ENCODE peak calls at places on chromosomes 13 and 19, in six cellular contexts. N is foreskin fibroblast, Q is epithelial cell of proximal tubule, G is thoracic aorta, O is astrocyte of the spinal cord, X is left lung. A is an unnamed sample.
A peak's percentile ranks its signal among the peaks of the same experiment; 100 is the strongest.

GRCh38 chr13:73938375-73939070 is 195.7 kb downstream of the KLF12 start:
- DNase-seq in G (no peak), O (peak; percentile 87), Q (no peak), X (no peak), N (peak; percentile 84), A (peak; percentile 84)

GRCh38 chr13:87129602-87130300 is 541.4 kb upstream of the SLITRK5 start:
- DNase-seq in O (peak; percentile 35), Q (peak; percentile 77), X (no peak), N (no peak), G (no peak), A (no peak)

GRCh38 chr19:41570639-41571112 is 5.3 kb upstream of the CEACAM21 start:
- DNase-seq in X (peak; percentile 96), O (peak; percentile 53), N (peak; percentile 89), Q (no peak), G (no peak), A (peak; percentile 9)

GRCh38 chr13:99053636-99054233 is 75.9 kb upstream of the DOCK9 start:
- DNase-seq in G (no peak), O (no peak), X (no peak), Q (no peak), N (no peak), A (no peak)

GRCh38 chr19:33676999-33677665 is 55.4 kb downstream of the CHST8 start:
- DNase-seq in X (no peak), N (no peak), Q (no peak), G (no peak), O (no peak), A (no peak)

GRCh38 chr19:46704379-46705076 is 12.4 kb downstream of the PRKD2 start:
- DNase-seq in G (peak; percentile 35), Q (no peak), X (peak; percentile 97), N (peak; percentile 54), O (peak; percentile 23), A (no peak)

GRCh38 chr13:25375727-25376358 is 4.1 kb downstream of the ATP8A2 start:
- DNase-seq in O (peak; percentile 48), Q (no peak), N (peak; percentile 62), X (no peak), G (no peak), A (no peak)

GRCh38 chr13:33723365-33723764 is 94.6 kb upstream of the RFC3 start:
- DNase-seq in O (no peak), N (peak; percentile 16), X (no peak), Q (no peak), G (no peak), A (no peak)

GRCh38 chr19:55247621-55248099 is 11.2 kb downstream of the PPP6R1 start:
- DNase-seq in N (peak; percentile 67), X (peak; percentile 76), G (no peak), Q (no peak), O (peak; percentile 20), A (peak; percentile 24)

GRCh38 chr19:28847468-28847867 is 365.5 kb downstream of the UQCRFS1 start:
- DNase-seq in O (no peak), N (peak; percentile 16), X (no peak), Q (no peak), G (no peak), A (peak; percentile 38)

GRCh38 chr13:29937836-29938235 is 87.4 kb upstream of the UBL3 start:
- DNase-seq in Q (no peak), X (no peak), N (no peak), G (no peak), O (no peak), A (no peak)

GRCh38 chr19:29815231-29815630 is 3.4 kb downstream of the CCNE1 start:
- DNase-seq in X (no peak), Q (no peak), N (no peak), G (no peak), O (no peak), A (no peak)

GRCh38 chr19:14764401-14764800 is 14.0 kb downstream of the ADGRE2 start:
- DNase-seq in X (no peak), N (no peak), O (no peak), Q (no peak), G (no peak), A (no peak)

GRCh38 chr13:103878891-103879605 is 812.8 kb upstream of the SLC10A2 start:
- DNase-seq in X (no peak), G (no peak), Q (no peak), N (no peak), O (no peak), A (no peak)

GRCh38 chr13:66992183-66992582 is 238.0 kb downstream of the PCDH9 start:
- DNase-seq in X (no peak), Q (peak; percentile 3), O (peak; percentile 74), N (peak; percentile 71), G (no peak), A (peak; percentile 78)

GRCh38 chr13:24983094-24983493 is 112.8 kb upstream of the PABPC3 start:
- DNase-seq in O (no peak), Q (no peak), G (no peak), N (no peak), X (no peak), A (no peak)

GRCh38 chr19:4277051-4277700 is 1.9 kb upstream of the SHD start:
- DNase-seq in Q (no peak), G (no peak), N (no peak), O (no peak), X (no peak), A (no peak)

GRCh38 chr19:58559275-58560006 is 1.0 kb upstream of the UBE2M start:
- DNase-seq in N (peak; percentile 96), O (peak; percentile 90), G (peak; percentile 76), X (peak; percentile 95), Q (no peak), A (peak; percentile 75)

GRCh38 chr19:14023404-14024235 is 4.3 kb upstream of the RLN3 start:
- DNase-seq in O (peak; percentile 40), Q (no peak), N (peak; percentile 68), G (no peak), X (peak; percentile 45), A (no peak)

GRCh38 chr13:92355213-92355612 is 871.4 kb upstream of the GPC6 start:
- DNase-seq in Q (no peak), G (no peak), N (peak; percentile 2), X (no peak), O (peak; percentile 48), A (no peak)

GRCh38 chr13:35979378-35979911 is 151.7 kb downstream of the DCLK1 start:
- DNase-seq in X (no peak), Q (peak; percentile 57), N (peak; percentile 93), O (peak; percentile 98), G (peak; percentile 76), A (peak; percentile 96)

GRCh38 chr19:50639121-50640112 is at the start of gene SYT3:
- DNase-seq in G (no peak), Q (no peak), O (no peak), X (no peak), N (peak; percentile 64), A (no peak)

GRCh38 chr19:2249880-2250764 is 999 bp downstream of the AMH start:
- DNase-seq in X (no peak), O (no peak), N (no peak), G (no peak), Q (no peak), A (no peak)

GRCh38 chr13:48155850-48156249 is 60.9 kb upstream of the MED4 start:
- DNase-seq in O (peak; percentile 65), X (no peak), Q (peak; percentile 56), G (no peak), N (peak; percentile 19), A (peak; percentile 36)

GRCh38 chr19:29774126-29774525 is 37.7 kb upstream of the CCNE1 start:
- DNase-seq in N (no peak), O (no peak), X (no peak), G (no peak), Q (no peak), A (no peak)

GRCh38 chr13:33751151-33751550 is 66.8 kb upstream of the RFC3 start:
- DNase-seq in O (peak; percentile 39), Q (no peak), X (no peak), N (peak; percentile 44), G (no peak), A (no peak)

GRCh38 chr19:51339313-51339686 is 2.6 kb downstream of the VSIG10L start:
- DNase-seq in N (no peak), G (no peak), X (no peak), Q (no peak), O (no peak), A (no peak)

DNA sequence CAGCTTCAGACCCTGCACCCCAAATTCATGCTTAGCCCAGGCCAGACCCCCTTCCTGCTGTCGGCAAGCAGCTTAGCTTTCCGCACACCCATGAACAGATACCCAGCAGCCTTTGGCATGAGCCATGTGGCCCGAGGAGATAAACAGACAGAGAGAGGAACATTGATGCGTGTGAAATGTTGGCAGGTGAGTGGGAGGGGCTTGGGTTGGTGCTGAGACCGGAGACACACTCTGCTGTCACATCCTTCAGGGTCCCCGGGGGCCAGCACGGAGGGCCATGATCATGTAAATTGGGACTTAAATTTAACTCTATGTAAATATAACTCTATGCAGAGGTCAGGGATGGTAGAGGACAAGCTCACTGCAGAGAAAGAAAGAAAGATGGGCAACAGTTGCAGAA is 1.5 kb downstream of the CD22 start:
- DNase-seq in X (peak; percentile 29), G (no peak), Q (no peak), O (no peak), N (no peak), A (no peak)
- H3K4me3 ChIP-seq in X (no peak overlapping the region), G (no peak overlapping the region), Q (no peak overlapping the region), O (no peak overlapping the region), N (no peak overlapping the region), A (no peak overlapping the region)

DNA sequence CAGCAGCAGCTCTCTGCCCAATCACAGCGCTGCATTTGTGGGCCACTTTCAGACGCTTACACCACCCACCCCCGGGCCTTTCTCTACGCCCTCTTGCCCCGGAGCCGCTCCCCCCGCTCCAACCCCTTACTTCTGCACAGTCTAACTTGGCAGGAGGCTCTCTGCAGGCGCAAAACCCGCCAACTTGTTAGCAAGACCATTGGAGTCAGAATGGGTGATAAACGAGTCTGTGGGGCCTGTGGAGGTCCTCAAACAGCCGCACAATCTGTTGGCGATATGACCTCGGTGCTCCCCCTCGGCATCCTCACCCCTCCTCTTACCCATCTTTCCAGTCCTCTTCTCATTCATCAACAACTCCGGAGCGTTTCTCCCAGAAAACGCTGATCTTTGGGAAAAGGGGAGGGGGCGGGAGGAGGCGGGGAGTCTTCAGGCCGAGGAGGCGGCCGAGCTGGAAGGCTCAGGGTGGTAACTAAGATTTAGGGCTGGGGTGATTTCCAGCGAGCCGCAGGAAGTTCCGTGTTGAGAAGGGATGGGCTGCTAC is 4.2 kb downstream of the SOX21 start:
- DNase-seq in Q (no peak), O (peak; percentile 9), X (no peak), G (no peak), N (no peak), A (no peak)
- H3K4me3 ChIP-seq in Q (no peak overlapping the region), O (peak overlapping the region; percentile 29), X (no peak overlapping the region), G (peak overlapping the region; percentile 35), N (no peak overlapping the region), A (no peak overlapping the region)

GRCh38 chr13:97904059-97904458 is 49.4 kb upstream of the IPO5 start:
- DNase-seq in X (no peak), O (no peak), N (peak; percentile 31), G (no peak), Q (no peak), A (no peak)

GRCh38 chr13:97905517-97905916 is 48.0 kb upstream of the IPO5 start:
- DNase-seq in Q (no peak), O (no peak), N (no peak), G (no peak), X (no peak), A (no peak)

GRCh38 chr13:97901716-97902115 is 51.8 kb upstream of the IPO5 start:
- DNase-seq in O (no peak), Q (no peak), X (no peak), G (no peak), N (no peak), A (no peak)
- H3K4me3 ChIP-seq in O (no peak overlapping the region), Q (no peak overlapping the region), X (no peak overlapping the region), G (no peak overlapping the region), N (no peak overlapping the region), A (no peak overlapping the region)

GRCh38 chr13:40026741-40027140 is 371.3 kb downstream of the COG6 start:
- DNase-seq in O (no peak), Q (no peak), G (no peak), N (no peak), X (no peak), A (no peak)
- H3K4me3 ChIP-seq in O (no peak overlapping the region), Q (no peak overlapping the region), G (no peak overlapping the region), N (no peak overlapping the region), X (no peak overlapping the region), A (no peak overlapping the region)

GRCh38 chr19:45670670-45671453 is 2.8 kb downstream of the GIPR start:
- DNase-seq in X (peak; percentile 94), N (peak; percentile 78), O (peak; percentile 48), Q (no peak), G (no peak), A (no peak)
- H3K4me3 ChIP-seq in X (no peak overlapping the region), N (peak overlapping the region; percentile 3), O (no peak overlapping the region), Q (peak overlapping the region; percentile 57), G (no peak overlapping the region), A (peak overlapping the region; percentile 13)

A was measured in skeletal muscle cell.